ENCODE peak calls at places on chromosomes 2 and 18, in six cellular contexts. O is IMR-90, T is neuronal stem cell, Q is trophoblast cell, N is mesenchymal stem cell, P is H1. F is an unnamed sample.

GRCh38 chr18:77178559-77178958 is 46.0 kb upstream of the MBP start:
- DNase-seq in Q (peak; percentile 43), T (no peak), O (peak; percentile 27), N (peak; percentile 3), P (no peak), F (no peak)

GRCh38 chr2:112159454-112159921 is 21.3 kb downstream of the FBLN7 start:
- DNase-seq in P (no peak), T (no peak), Q (no peak), N (no peak), O (no peak), F (no peak)

GRCh38 chr18:9617006-9617542 is 2.7 kb upstream of the PPP4R1 start:
- DNase-seq in N (peak; percentile 47), T (no peak), P (no peak), Q (no peak), O (no peak), F (no peak)

GRCh38 chr18:79323471-79323870 is 72.3 kb upstream of the NFATC1 start:
- DNase-seq in Q (no peak), N (no peak), O (no peak), P (no peak), T (no peak), F (no peak)

GRCh38 chr2:11352781-11353537 is 8.5 kb upstream of the ROCK2 start:
- DNase-seq in O (no peak), N (no peak), P (no peak), Q (peak; percentile 13), T (no peak), F (no peak)

GRCh38 chr18:6763524-6763923 is 34.0 kb downstream of the ARHGAP28 start:
- DNase-seq in N (no peak), P (no peak), Q (no peak), T (no peak), O (no peak), F (no peak)

GRCh38 chr2:160666019-160666676 is 172.5 kb upstream of the RBMS1 start:
- DNase-seq in N (peak; percentile 99), Q (peak; percentile 37), P (no peak), O (peak; percentile 99), T (no peak), F (no peak)

GRCh38 chr18:78772369-78773302 is 207.0 kb upstream of the SALL3 start:
- DNase-seq in P (no peak), O (no peak), T (no peak), N (no peak), Q (no peak), F (no peak)

GRCh38 chr2:108278631-108279030 is 10.1 kb upstream of the SULT1C2 start:
- DNase-seq in Q (no peak), T (no peak), N (no peak), P (no peak), O (peak; percentile 27), F (no peak)

GRCh38 chr2:241506793-241507429 is 1.5 kb downstream of the STK25 start:
- DNase-seq in O (no peak), Q (peak; percentile 22), N (peak; percentile 38), T (no peak), P (no peak), F (no peak)

GRCh38 chr2:27369471-27370025 is 590 bp downstream of the EIF2B4 start:
- DNase-seq in N (no peak), O (peak; percentile 50), P (peak; percentile 88), Q (peak; percentile 57), T (no peak), F (peak; percentile 78)

DNA sequence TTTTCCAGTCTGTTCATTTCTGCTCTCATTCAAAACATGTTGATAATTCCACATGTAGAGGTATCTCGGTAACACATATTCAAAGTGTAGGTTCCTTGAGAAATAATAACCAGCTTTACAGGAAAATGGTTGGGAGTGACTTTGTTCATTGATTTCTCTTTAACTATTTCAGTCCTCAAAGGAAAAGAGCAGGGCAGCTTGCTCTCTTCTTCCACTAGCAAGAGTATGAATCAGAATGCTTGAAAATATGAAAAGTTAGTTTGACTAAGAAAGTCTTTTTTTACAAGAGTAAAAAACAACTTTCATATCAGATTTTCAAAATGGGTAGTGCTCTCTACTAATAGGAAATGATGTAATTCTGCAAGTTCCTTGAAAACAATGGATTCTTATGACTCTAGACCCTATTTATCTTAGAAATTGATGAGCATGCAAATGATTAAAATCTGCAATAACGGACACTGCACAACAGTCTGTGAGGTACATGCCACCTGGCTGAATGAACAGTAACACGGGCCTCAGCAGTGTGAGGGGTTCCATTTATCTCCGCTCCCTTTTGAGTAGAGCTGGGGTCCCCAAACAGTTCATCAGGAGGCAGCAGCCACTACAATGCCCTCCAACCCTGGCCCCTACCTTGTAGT is 65.6 kb downstream of the IRS1 start:
- DNase-seq in Q (no peak), O (no peak), T (no peak), N (no peak), P (no peak), F (no peak)
- H3K14ac ChIP-seq in Q (no peak overlapping the region), O (no peak overlapping the region), T (no peak overlapping the region), N (no peak overlapping the region), P (no peak overlapping the region), F (no peak overlapping the region)

GRCh38 chr2:132790232-132790755 is 120.3 kb upstream of the LYPD1 start:
- DNase-seq in T (no peak), P (no peak), Q (no peak), O (no peak), N (no peak), F (no peak)
- H3K14ac ChIP-seq in T (no peak overlapping the region), P (no peak overlapping the region), Q (no peak overlapping the region), O (no peak overlapping the region), N (no peak overlapping the region), F (no peak overlapping the region)

GRCh38 chr18:23354625-23355024 is 98.5 kb upstream of the RIOK3 start:
- DNase-seq in N (peak; percentile 61), Q (peak; percentile 81), P (peak; percentile 33), O (peak; percentile 76), T (no peak), F (no peak)
- H3K14ac ChIP-seq in N (no peak overlapping the region), Q (no peak overlapping the region), P (no peak overlapping the region), O (no peak overlapping the region), T (no peak overlapping the region), F (no peak overlapping the region)

GRCh38 chr2:67322361-67323001 is 74.7 kb upstream of the ETAA1 start:
- DNase-seq in N (peak; percentile 52), Q (peak; percentile 62), P (peak; percentile 54), O (peak; percentile 76), T (peak; percentile 40), F (peak; percentile 78)

GRCh38 chr2:67313536-67313935 is 83.6 kb upstream of the ETAA1 start:
- DNase-seq in P (no peak), T (no peak), Q (peak; percentile 67), O (no peak), N (no peak), F (no peak)

GRCh38 chr2:67323209-67323991 is 73.7 kb upstream of the ETAA1 start:
- DNase-seq in Q (no peak), T (no peak), O (no peak), N (no peak), P (no peak), F (no peak)

GRCh38 chr2:67318966-67319590 is 78.1 kb upstream of the ETAA1 start:
- DNase-seq in Q (no peak), T (no peak), O (peak; percentile 29), P (no peak), N (no peak), F (no peak)

DNA sequence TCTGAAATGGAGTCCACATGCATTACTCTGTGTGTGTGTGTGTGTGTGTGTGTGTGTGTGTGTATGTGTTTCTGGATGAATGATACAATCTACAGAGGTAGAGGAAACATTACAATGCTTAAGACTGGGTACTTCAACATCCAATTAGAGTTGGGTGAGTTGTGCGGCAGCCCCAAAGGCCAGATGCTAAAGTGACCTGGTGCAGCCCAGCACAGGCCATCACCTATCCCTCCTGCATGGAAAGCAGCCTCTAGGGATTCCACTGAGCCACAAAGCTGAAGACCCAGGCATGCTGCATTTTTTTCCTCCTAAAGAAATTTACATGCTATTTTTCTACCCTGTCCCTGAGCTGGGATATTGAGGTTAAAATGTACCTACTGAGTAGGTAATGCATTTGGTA is 79.1 kb upstream of the ETAA1 start:
- DNase-seq in P (no peak), N (no peak), Q (no peak), O (no peak), T (no peak), F (no peak)
- H3K14ac ChIP-seq in P (no peak overlapping the region), N (no peak overlapping the region), Q (no peak overlapping the region), O (no peak overlapping the region), T (no peak overlapping the region), F (no peak overlapping the region)

GRCh38 chr2:20314562-20315521 is 35.8 kb downstream of the PUM2 start:
- DNase-seq in O (peak; percentile 51), P (no peak), N (no peak), T (no peak), Q (peak; percentile 91), F (no peak)
- H3K14ac ChIP-seq in O (no peak overlapping the region), P (no peak overlapping the region), N (no peak overlapping the region), T (no peak overlapping the region), Q (no peak overlapping the region), F (no peak overlapping the region)

GRCh38 chr2:150856596-150857281 is 369.3 kb upstream of the RND3 start:
- DNase-seq in O (peak; percentile 4), T (no peak), N (no peak), Q (no peak), P (no peak), F (no peak)
- H3K14ac ChIP-seq in O (no peak overlapping the region), T (no peak overlapping the region), N (no peak overlapping the region), Q (no peak overlapping the region), P (no peak overlapping the region), F (no peak overlapping the region)